ENCODE peak calls at places on chromosomes 1 and 21, in eight cellular contexts. A is body of pancreas; P is A549; U is IMR-90; V is stomach; O is brain microvascular endothelial cell; K is OCI-LY7; T is CD8-positive, alpha-beta T cell. Z is an unnamed sample.

GRCh38 chr1:161549652-161550051 is at the start of gene FCGR3A:
- DNase-seq in A (no peak), P (no peak), U (no peak), V (no peak), O (no peak), K (no peak), T (no peak), Z (no peak)

GRCh38 chr1:47978486-47978885 is 18.7 kb downstream of the TRABD2B start:
- DNase-seq in A (no peak), P (no peak), U (peak), V (no peak), O (no peak), K (no peak), T (no peak), Z (no peak)

GRCh38 chr1:197787623-197788536 is 12.6 kb upstream of the DENND1B start:
- DNase-seq in A (no peak), P (no peak), U (no peak), V (no peak), O (no peak), K (no peak), T (no peak), Z (no peak)

GRCh38 chr1:53541761-53542550 is 82.8 kb downstream of the DMRTB1 start:
- DNase-seq in A (peak), P (peak), U (peak), V (no peak), O (peak), K (peak), T (no peak), Z (no peak)

GRCh38 chr1:231814031-231814430 is 187.4 kb downstream of the DISC1 start:
- DNase-seq in A (no peak), P (no peak), U (no peak), V (no peak), O (no peak), K (no peak), T (no peak), Z (no peak)

GRCh38 chr1:229768232-229768631 is 142.2 kb downstream of the URB2 start:
- DNase-seq in A (no peak), P (no peak), U (no peak), V (no peak), O (no peak), K (no peak), T (no peak), Z (no peak)

GRCh38 chr1:214124915-214125314 is 137.1 kb downstream of the PROX1 start:
- DNase-seq in A (no peak), P (no peak), U (no peak), V (no peak), O (no peak), K (no peak), T (no peak), Z (no peak)

GRCh38 chr1:26524181-26524580 is 5.4 kb upstream of the RPS6KA1 start:
- DNase-seq in A (no peak), P (no peak), U (no peak), V (no peak), O (no peak), K (no peak), T (no peak), Z (no peak)

GRCh38 chr1:89725016-89725380 is 92.1 kb downstream of the LRRC8C start:
- DNase-seq in A (no peak), P (no peak), U (peak), V (no peak), O (peak), K (no peak), T (no peak), Z (peak)

GRCh38 chr21:41610042-41610839 is 102.3 kb upstream of the TMPRSS2 start:
- DNase-seq in A (peak), P (peak), U (peak), V (peak), O (peak), K (peak), T (no peak), Z (peak)

GRCh38 chr1:33365560-33365997 is 44.7 kb upstream of the A3GALT2 start:
- DNase-seq in A (peak), P (no peak), U (peak), V (no peak), O (peak), K (no peak), T (no peak), Z (no peak)

GRCh38 chr1:56376188-56376984 is 203.0 kb downstream of the PLPP3 start:
- DNase-seq in A (no peak), P (no peak), U (peak), V (peak), O (no peak), K (no peak), T (no peak), Z (no peak)

GRCh38 chr21:42248783-42249597 is 30.1 kb downstream of the ABCG1 start:
- DNase-seq in A (no peak), P (no peak), U (no peak), V (no peak), O (no peak), K (peak), T (no peak), Z (no peak)

GRCh38 chr1:246450485-246451251 is 56.4 kb downstream of the SMYD3 start:
- DNase-seq in A (no peak), P (peak), U (peak), V (no peak), O (no peak), K (peak), T (no peak), Z (no peak)

GRCh38 chr1:14923400-14924011 is 230.0 kb upstream of the TMEM51 start:
- DNase-seq in A (no peak), P (no peak), U (no peak), V (no peak), O (no peak), K (no peak), T (no peak), Z (no peak)

GRCh38 chr1:36391271-36391670 is 5.5 kb upstream of the STK40 start:
- DNase-seq in A (no peak), P (no peak), U (no peak), V (no peak), O (no peak), K (peak), T (no peak), Z (no peak)

GRCh38 chr1:8239039-8239305 is 78.9 kb upstream of the SLC45A1 start:
- DNase-seq in A (peak), P (no peak), U (peak), V (peak), O (peak), K (no peak), T (no peak), Z (peak)

GRCh38 chr1:233794863-233795262 is 109.6 kb upstream of the SLC35F3 start:
- DNase-seq in A (no peak), P (no peak), U (no peak), V (no peak), O (no peak), K (no peak), T (no peak), Z (no peak)

GRCh38 chr1:34907487-34908090 is 21.9 kb downstream of the DLGAP3 start:
- DNase-seq in A (no peak), P (no peak), U (no peak), V (no peak), O (no peak), K (no peak), T (no peak), Z (no peak)

GRCh38 chr1:180901221-180901990 is 11.3 kb upstream of the KIAA1614 start:
- DNase-seq in A (no peak), P (no peak), U (no peak), V (no peak), O (no peak), K (no peak), T (no peak), Z (no peak)

GRCh38 chr1:17768651-17769241 is 13.6 kb downstream of the ACTL8 start:
- DNase-seq in A (peak), P (peak), U (peak), V (no peak), O (peak), K (no peak), T (no peak), Z (peak)

GRCh38 chr1:200213392-200213791 is 185.9 kb downstream of the NR5A2 start:
- DNase-seq in A (no peak), P (no peak), U (no peak), V (no peak), O (no peak), K (no peak), T (no peak), Z (no peak)

GRCh38 chr1:173191011-173191410 is 16.1 kb downstream of the TNFSF4 start:
- DNase-seq in A (no peak), P (no peak), U (no peak), V (no peak), O (peak), K (no peak), T (no peak), Z (no peak)

GRCh38 chr1:1046767-1047166 is 26.8 kb downstream of the AGRN start:
- DNase-seq in A (no peak), P (no peak), U (no peak), V (no peak), O (no peak), K (no peak), T (no peak), Z (no peak)

GRCh38 chr1:95384570-95384969 is 150.6 kb downstream of the RWDD3 start:
- DNase-seq in A (no peak), P (no peak), U (peak), V (no peak), O (no peak), K (peak), T (no peak), Z (peak)

GRCh38 chr21:44295646-44296045 is 4.2 kb upstream of the PFKL start:
- DNase-seq in A (no peak), P (no peak), U (no peak), V (no peak), O (no peak), K (no peak), T (no peak), Z (no peak)

GRCh38 chr1:35047188-35047858 is 15.6 kb upstream of the ZMYM6 start:
- DNase-seq in A (no peak), P (no peak), U (peak), V (no peak), O (peak), K (no peak), T (no peak), Z (no peak)

GRCh38 chr1:15684042-15684461 is at the start of gene PLEKHM2:
- DNase-seq in A (peak), P (peak), U (peak), V (peak), O (no peak), K (peak), T (peak), Z (no peak)

GRCh38 chr1:198465201-198466144 is 75.0 kb downstream of the ATP6V1G3 start:
- DNase-seq in A (no peak), P (peak), U (peak), V (no peak), O (peak), K (peak), T (no peak), Z (no peak)

GRCh38 chr21:26845066-26845749 is at the start of gene ADAMTS1:
- DNase-seq in A (peak), P (no peak), U (peak), V (peak), O (peak), K (no peak), T (peak), Z (peak)

GRCh38 chr21:26844258-26845065 is 747 bp downstream of the ADAMTS1 start:
- DNase-seq in A (peak), P (no peak), U (peak), V (no peak), O (peak), K (no peak), T (no peak), Z (peak)

GRCh38 chr21:26842300-26842699 is 2.9 kb downstream of the ADAMTS1 start:
- DNase-seq in A (no peak), P (no peak), U (peak), V (no peak), O (peak), K (no peak), T (no peak), Z (no peak)

GRCh38 chr21:26843912-26844257 is 1.3 kb downstream of the ADAMTS1 start:
- DNase-seq in A (no peak), P (no peak), U (peak), V (no peak), O (peak), K (no peak), T (no peak), Z (no peak)

GRCh38 chr21:26842976-26843911 is 2.0 kb downstream of the ADAMTS1 start:
- DNase-seq in A (peak), P (no peak), U (peak), V (peak), O (peak), K (no peak), T (peak), Z (peak)
- TF ChIP-seq CTCF in A (peak), P (no peak), U (no peak), V (no peak), O (peak), K (no peak), T (no peak), Z (no peak)

GRCh38 chr1:193105821-193106177 is 585 bp upstream of the GLRX2 start:
- DNase-seq in A (no peak), P (no peak), U (no peak), V (no peak), O (no peak), K (no peak), T (no peak), Z (no peak)
- H3K4me3 ChIP-seq in A (no peak), P (peak), U (peak), V (peak), O (peak), K (peak), T (peak), Z (peak)

GRCh38 chr1:24126023-24126671 is 14.2 kb upstream of the MYOM3 start:
- DNase-seq in A (no peak), P (no peak), U (peak), V (no peak), O (peak), K (no peak), T (no peak), Z (no peak)
- H3K27ac ChIP-seq in A (peak), P (no peak), U (no peak), V (no peak), O (no peak), K (no peak), T (no peak), Z (no peak)

DNA sequence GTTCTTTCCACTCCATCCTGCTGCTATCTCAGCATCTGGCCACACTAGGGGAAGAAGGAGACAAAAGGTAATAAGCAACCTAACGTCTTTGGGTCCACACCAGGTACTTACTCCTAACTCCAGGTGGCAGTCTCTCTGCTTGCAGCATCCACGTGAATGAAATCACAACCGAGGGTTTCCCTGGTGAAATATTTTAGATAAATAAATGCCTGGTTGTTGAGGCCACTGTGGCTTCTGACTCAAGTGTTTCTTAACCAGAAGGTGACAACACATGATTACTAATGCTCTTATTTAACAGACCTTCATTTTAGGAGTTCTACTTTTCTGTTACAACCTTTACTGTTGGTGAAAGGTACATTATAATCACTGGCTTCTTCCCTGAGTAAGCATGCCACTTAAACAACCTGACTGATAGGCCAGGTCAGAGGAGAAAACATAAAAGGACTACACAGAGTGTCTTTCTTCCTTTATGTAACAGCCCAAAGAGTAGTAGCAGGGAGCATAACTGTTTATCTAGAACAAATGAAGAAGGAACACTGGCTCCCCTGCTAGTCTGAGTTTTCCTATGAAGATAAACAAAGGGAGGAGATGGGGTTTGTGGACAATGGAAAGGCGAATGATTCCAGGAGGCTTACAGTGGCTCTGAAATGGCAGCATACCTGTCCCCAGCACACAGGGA is 59.9 kb downstream of the SYT6 start:
- DNase-seq in A (no peak), P (no peak), U (peak), V (no peak), O (peak), K (peak), T (no peak), Z (no peak)
- TF ChIP-seq CTCF in A (no peak), P (no peak), U (peak), V (no peak), O (peak), K (peak), T (no peak), Z (no peak)

DNA sequence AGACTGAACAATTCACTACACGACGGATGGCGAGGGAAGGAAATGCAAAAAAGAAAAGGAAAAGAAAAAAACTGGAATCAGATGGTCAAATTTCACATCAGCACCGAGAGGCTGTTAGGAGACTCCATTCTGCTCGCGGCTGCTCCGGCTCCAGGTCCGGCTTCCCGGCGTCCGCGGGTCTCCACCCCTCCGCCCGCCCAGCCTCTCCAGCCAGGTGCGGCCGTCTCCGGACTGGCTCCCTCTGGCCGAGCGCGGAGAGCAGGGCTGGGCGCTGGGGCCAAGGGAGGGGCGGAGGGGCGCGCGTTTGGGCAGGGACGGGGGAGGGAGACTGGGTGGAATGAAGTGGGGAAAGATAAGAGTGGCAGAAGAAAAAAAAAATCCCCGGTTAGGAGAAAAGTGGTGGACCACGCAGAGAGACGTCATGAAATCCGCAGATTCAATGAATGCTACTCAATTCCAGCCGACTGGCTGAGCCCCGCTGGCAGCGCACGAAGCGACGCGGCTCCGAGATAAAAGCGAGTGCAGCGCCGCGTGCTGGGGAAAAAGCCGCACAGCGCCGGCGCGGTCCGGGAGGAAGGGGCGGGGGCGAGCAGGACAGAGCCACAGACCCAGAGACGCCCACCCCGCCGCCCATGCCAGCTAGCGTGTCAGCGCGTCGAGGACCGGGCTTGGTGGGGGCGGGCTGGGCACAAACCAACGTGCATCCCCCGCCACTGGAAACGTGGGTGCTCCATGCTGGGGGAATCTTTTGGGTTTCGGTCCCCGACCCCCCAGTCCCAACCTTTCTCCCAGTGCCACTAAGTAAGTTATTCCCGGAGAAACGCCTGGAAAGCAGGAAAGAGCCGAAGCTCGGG is at the start of gene KCNJ6:
- DNase-seq in A (peak), P (peak), U (peak), V (peak), O (peak), K (no peak), T (no peak), Z (no peak)
- H3K4me3 ChIP-seq in A (no peak), P (peak), U (peak), V (peak), O (peak), K (no peak), T (no peak), Z (no peak)

GRCh38 chr1:208185801-208186201 is 58.4 kb downstream of the PLXNA2 start:
- DNase-seq in A (no peak), P (no peak), U (peak), V (no peak), O (no peak), K (no peak), T (no peak), Z (no peak)

GRCh38 chr1:208182880-208183279 is 61.3 kb downstream of the PLXNA2 start:
- DNase-seq in A (no peak), P (no peak), U (no peak), V (no peak), O (no peak), K (no peak), T (no peak), Z (peak)

GRCh38 chr1:208181259-208181816 is 62.8 kb downstream of the PLXNA2 start:
- DNase-seq in A (no peak), P (no peak), U (no peak), V (no peak), O (no peak), K (no peak), T (no peak), Z (no peak)

GRCh38 chr1:208184993-208185703 is 59.0 kb downstream of the PLXNA2 start:
- DNase-seq in A (no peak), P (no peak), U (peak), V (no peak), O (no peak), K (no peak), T (no peak), Z (no peak)

GRCh38 chr1:208183977-208184901 is 59.9 kb downstream of the PLXNA2 start:
- DNase-seq in A (no peak), P (peak), U (peak), V (peak), O (peak), K (no peak), T (no peak), Z (peak)
- H3K27ac ChIP-seq in A (no peak), P (peak), U (no peak), V (peak), O (peak), K (no peak), T (no peak), Z (peak)

DNA sequence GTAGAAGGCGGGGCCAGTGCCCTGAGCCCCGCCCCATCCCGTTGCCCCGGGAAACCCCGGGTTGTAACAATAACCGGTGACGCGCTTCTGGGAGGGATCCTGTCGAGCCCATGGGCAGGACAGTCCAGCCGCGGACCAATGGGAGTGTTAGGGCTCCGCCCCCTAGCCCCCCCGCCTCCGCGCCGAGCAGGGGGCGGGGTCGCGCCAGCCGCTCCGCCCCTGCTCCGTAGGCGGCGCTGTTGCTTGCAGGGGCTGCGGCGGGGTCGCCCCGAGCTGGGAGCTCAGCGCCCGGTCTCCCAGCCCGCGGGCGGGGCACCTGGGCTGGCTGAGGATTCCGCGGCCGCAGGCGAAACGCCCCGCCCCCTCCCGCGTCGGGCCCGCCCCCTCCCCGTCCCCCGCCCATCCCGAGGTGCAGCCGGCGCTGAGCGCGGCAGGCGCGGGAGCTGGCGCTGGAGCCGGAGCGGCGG is at the start of gene FOXO6:
- DNase-seq in A (peak), P (peak), U (peak), V (peak), O (peak), K (peak), T (peak), Z (peak)
- TF ChIP-seq CTCF in A (peak), P (peak), U (peak), V (no peak), O (peak), K (peak), T (no peak), Z (no peak)

DNA sequence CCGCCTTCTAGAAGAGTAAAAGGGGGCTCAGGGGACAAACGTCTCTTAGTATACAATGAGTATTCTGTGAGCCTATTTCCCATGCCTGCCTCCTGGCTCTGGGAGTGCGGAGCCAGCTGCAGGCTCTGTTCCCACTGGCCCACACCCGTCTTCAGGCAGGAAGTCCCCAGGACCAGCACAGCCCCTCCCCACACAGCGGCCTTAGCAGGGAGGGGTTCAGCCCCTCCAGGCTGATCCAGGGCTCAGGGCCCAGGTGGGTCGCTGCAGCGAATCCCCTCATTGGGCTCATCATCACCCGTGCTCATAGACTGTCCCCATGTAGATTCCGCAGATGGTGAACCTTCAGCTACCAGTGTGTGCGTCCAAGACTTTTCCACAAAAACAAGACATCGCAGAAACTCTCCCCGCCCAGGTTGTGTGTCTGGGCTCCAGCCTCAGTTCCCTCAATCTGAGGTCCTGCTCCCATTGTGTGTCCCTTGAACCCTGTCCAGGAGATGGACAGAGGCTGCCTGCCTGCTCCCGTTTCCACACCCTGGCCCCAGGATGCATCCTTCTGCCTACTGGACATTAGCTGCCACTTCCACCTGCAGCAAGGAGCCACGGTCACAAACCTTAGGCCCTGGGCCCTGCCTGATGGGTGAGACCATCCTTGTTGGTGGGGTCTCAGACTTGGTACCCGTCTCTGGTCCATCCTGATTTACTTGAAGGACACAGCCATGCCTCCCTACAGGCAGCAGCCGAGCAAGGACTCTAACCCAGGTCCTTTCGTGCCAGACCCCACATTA is 39.4 kb downstream of the NENF start:
- DNase-seq in A (no peak), P (no peak), U (no peak), V (no peak), O (no peak), K (no peak), T (no peak), Z (no peak)
- H3K4me3 ChIP-seq in A (no peak), P (no peak), U (no peak), V (no peak), O (no peak), K (no peak), T (no peak), Z (no peak)